ENCODE peak calls at places on chromosomes 7 and 10, in six cellular contexts. Q is H1; V is OCI-LY7; X is T-helper 1 cell; O is CD8-positive, alpha-beta T cell; B is stimulated activated CD4-positive, alpha-beta T cell treated with anti-CD3 and anti-CD28 coated beads, Interleukin-4, amount 100 ng/mL, for 4 hours. I is an unnamed sample.

GRCh38 chr7:150719960-150720891 is 3.8 kb downstream of the GIMAP1 start:
- DNase-seq in Q (no peak), V (no peak), X (no peak), O (no peak), B (no peak), I (no peak)

GRCh38 chr10:103072891-103073290 is 120.2 kb downstream of the NT5C2 start:
- DNase-seq in Q (no peak), V (no peak), X (no peak), O (no peak), B (no peak), I (no peak)

GRCh38 chr7:64307254-64308018 is 6.3 kb upstream of the ZNF736 start:
- DNase-seq in Q (no peak), V (peak), X (peak), O (peak), B (peak), I (peak)

GRCh38 chr10:69434926-69435325 is 16.3 kb upstream of the TSPAN15 start:
- DNase-seq in Q (no peak), V (no peak), X (no peak), O (no peak), B (no peak), I (no peak)

GRCh38 chr7:25259487-25260243 is 31.4 kb upstream of the NPVF start:
- DNase-seq in Q (peak), V (peak), X (peak), O (peak), B (peak), I (peak)

GRCh38 chr10:110502072-110502845 is 4.6 kb downstream of the DUSP5 start:
- DNase-seq in Q (no peak), V (no peak), X (peak), O (no peak), B (no peak), I (no peak)

GRCh38 chr10:7561216-7561893 is 105.4 kb downstream of the ITIH5 start:
- DNase-seq in Q (no peak), V (no peak), X (no peak), O (no peak), B (no peak), I (no peak)

GRCh38 chr7:134028853-134029252 is 98.3 kb upstream of the LRGUK start:
- DNase-seq in Q (peak), V (no peak), X (no peak), O (no peak), B (no peak), I (no peak)

GRCh38 chr10:111203615-111204014 is 126.8 kb downstream of the ADRA2A start:
- DNase-seq in Q (no peak), V (no peak), X (no peak), O (no peak), B (no peak), I (no peak)

GRCh38 chr10:92750788-92751533 is 61.2 kb downstream of the HHEX start:
- DNase-seq in Q (no peak), V (no peak), X (no peak), O (no peak), B (no peak), I (no peak)